ENCODE peak calls at places on chromosome 14, in eight cellular contexts. A is SK-N-SH, X is fibroblast of lung, H is K562, B is MM.1S, Q is PC-3, D is H9, K is neural progenitor cell. W is an unnamed sample.

GRCh38 chr14:59275668-59276067 is 87.2 kb downstream of the DAAM1 start:
- DNase-seq in A (no peak), X (peak), H (peak), B (no peak), Q (peak), D (no peak), K (no peak), W (peak)

GRCh38 chr14:78959674-78960264 is 789.6 kb downstream of the NRXN3 start:
- DNase-seq in A (peak), X (peak), H (peak), B (peak), Q (peak), D (peak), K (peak), W (peak)

GRCh38 chr14:74333909-74334308 is 14.4 kb upstream of the VRTN start:
- DNase-seq in A (no peak), X (peak), H (no peak), B (no peak), Q (no peak), D (no peak), K (no peak), W (peak)

GRCh38 chr14:61203059-61203753 is 77.9 kb downstream of the TMEM30B start:
- DNase-seq in A (no peak), X (no peak), H (no peak), B (no peak), Q (no peak), D (peak), K (no peak), W (no peak)

GRCh38 chr14:23005861-23006534 is 3.9 kb downstream of the C14orf93 start:
- DNase-seq in A (no peak), X (no peak), H (no peak), B (no peak), Q (peak), D (no peak), K (no peak), W (peak)

GRCh38 chr14:61388976-61389576 is 67.7 kb downstream of the PRKCH start:
- DNase-seq in A (no peak), X (no peak), H (no peak), B (no peak), Q (peak), D (no peak), K (no peak), W (peak)

GRCh38 chr14:77041837-77042557 is 13.5 kb upstream of the IRF2BPL start:
- DNase-seq in A (no peak), X (peak), H (no peak), B (no peak), Q (peak), D (no peak), K (no peak), W (peak)

GRCh38 chr14:92507174-92507768 is 6.3 kb upstream of the RIN3 start:
- DNase-seq in A (no peak), X (no peak), H (no peak), B (peak), Q (peak), D (no peak), K (no peak), W (no peak)

GRCh38 chr14:79629372-79629771 is 581.9 kb downstream of the DIO2 start:
- DNase-seq in A (no peak), X (no peak), H (no peak), B (no peak), Q (no peak), D (no peak), K (peak), W (no peak)

DNA sequence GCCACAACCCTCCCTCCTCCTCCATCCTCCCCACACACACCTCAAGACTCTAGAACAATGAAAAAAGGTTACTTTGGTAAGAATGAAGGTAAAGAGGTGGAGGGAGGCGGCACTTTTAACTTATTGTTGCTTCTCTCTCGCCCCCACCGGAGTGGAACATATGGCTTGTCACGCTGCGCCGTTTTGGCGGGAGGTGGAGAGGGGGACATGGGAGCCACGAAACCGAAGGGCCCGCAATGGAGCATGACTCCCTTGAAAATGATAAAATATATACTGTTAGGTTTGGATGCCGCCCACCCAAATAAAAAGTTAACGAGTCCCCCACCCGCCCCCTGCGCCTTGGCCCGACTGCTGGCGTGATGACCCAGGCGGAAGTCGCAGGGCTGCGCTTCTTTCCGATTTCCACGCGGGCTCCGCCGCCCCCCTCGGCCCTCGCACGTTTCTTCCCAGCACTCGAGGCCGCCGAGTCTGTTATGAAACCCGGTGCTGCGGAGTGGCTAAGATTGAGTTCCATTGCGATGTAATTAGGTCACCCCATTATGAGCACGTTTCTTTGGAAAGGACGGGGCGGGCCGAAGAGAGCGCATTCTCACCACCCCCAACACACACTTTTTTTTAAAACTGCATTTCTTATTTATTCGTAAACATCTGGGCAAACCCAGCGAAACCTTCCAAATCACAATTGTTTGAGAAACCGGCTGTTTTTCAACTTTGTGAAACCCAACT is 1.4 kb upstream of the ZFP36L1 start:
- DNase-seq in A (peak), X (peak), H (peak), B (peak), Q (peak), D (no peak), K (peak), W (peak)
- H2AFZ ChIP-seq in A (peak), X (no peak), H (peak), B (no peak), Q (peak), D (no peak), K (no peak), W (peak)

GRCh38 chr14:106211489-106211888 is 685.1 kb downstream of the TMEM121 start:
- DNase-seq in A (no peak), X (no peak), H (no peak), B (no peak), Q (no peak), D (no peak), K (no peak), W (no peak)

GRCh38 chr14:106209745-106210144 is 683.4 kb downstream of the TMEM121 start:
- DNase-seq in A (no peak), X (no peak), H (no peak), B (no peak), Q (no peak), D (no peak), K (no peak), W (no peak)

GRCh38 chr14:106208794-106209193 is 682.4 kb downstream of the TMEM121 start:
- DNase-seq in A (no peak), X (no peak), H (no peak), B (no peak), Q (no peak), D (no peak), K (no peak), W (no peak)

GRCh38 chr14:106207316-106207715 is 680.9 kb downstream of the TMEM121 start:
- DNase-seq in A (no peak), X (no peak), H (no peak), B (no peak), Q (no peak), D (no peak), K (no peak), W (no peak)

DNA sequence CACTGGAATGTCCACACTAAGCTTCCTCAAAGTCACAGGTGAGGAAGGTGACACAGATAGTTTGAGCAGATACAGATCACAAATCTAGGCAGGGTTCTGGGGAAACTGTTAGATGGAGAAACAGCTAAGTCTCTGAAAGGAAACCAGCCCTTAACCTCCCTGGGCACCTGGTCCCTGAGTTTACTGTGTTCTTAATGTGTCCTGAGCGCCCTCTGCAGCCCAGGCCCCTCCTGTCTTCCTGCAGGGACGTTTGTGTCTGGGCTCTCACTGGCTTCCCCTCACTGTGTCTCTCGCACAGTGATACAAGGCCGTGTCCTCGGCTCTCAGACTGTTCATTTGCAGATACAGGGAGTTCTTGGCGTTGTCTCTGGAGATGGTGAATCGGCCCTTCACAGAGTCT is 684.3 kb downstream of the TMEM121 start:
- DNase-seq in A (no peak), X (no peak), H (peak), B (no peak), Q (no peak), D (no peak), K (no peak), W (no peak)
- H3K9ac ChIP-seq in A (no peak), X (no peak), H (no peak), B (no peak), Q (no peak), D (no peak), K (no peak), W (no peak)

GRCh38 chr14:106530423-106531107 is 1004.2 kb downstream of the TMEM121 start:
- DNase-seq in A (no peak), X (no peak), H (peak), B (peak), Q (no peak), D (no peak), K (no peak), W (no peak)

GRCh38 chr14:106528717-106529116 is 1002.3 kb downstream of the TMEM121 start:
- DNase-seq in A (no peak), X (no peak), H (no peak), B (no peak), Q (no peak), D (no peak), K (no peak), W (no peak)

GRCh38 chr14:106530031-106530422 is 1003.6 kb downstream of the TMEM121 start:
- DNase-seq in A (no peak), X (no peak), H (no peak), B (no peak), Q (no peak), D (no peak), K (no peak), W (no peak)
- H3K4me2 ChIP-seq in A (no peak), X (no peak), H (no peak), B (peak), Q (no peak), D (no peak), K (no peak), W (no peak)

DNA sequence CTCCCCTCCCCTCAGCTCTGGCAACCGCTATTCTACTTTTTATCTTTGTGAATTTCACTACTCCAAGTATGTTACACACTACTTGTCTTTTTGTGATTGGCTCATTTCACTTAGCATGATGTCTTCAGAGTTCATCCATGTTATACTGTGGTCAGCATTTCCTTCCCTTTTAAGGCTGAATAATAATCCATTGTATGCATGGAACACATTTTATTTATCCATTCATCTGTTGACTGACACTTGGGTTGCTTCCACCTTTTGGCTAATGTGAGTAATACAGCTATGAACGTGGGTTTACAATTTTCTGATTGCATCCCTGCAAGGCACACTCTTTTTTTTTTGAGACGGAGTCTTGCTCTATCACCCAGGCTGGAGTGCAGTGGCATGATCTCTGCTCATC is 53.0 kb upstream of the FUT8 start:
- DNase-seq in A (no peak), X (peak), H (no peak), B (no peak), Q (peak), D (no peak), K (no peak), W (peak)
- H2AFZ ChIP-seq in A (no peak), X (no peak), H (no peak), B (no peak), Q (peak), D (no peak), K (no peak), W (no peak)

DNA sequence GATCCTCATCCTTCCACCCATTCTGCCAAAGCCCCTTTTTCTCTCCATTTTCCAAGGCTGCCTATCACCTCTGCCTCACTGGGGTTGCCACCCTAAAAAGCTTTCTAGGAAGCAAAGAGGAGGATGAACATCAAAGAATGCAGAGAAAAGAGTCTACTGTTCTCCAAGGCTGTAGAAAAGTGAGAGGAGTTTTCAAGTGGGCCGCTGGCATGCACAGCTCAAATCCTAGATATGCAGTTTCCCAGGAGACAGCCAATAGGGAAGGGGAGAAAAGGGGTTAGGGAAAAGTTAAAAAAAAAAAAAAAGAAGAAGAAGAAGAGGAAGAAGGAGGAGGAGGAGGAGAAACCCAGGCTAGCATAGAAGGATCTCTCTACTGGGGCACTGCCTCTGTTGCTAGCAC is 650 bp downstream of the BATF start:
- DNase-seq in A (no peak), X (no peak), H (no peak), B (no peak), Q (no peak), D (no peak), K (no peak), W (no peak)
- H3K9ac ChIP-seq in A (no peak), X (no peak), H (no peak), B (peak), Q (no peak), D (no peak), K (no peak), W (no peak)

DNA sequence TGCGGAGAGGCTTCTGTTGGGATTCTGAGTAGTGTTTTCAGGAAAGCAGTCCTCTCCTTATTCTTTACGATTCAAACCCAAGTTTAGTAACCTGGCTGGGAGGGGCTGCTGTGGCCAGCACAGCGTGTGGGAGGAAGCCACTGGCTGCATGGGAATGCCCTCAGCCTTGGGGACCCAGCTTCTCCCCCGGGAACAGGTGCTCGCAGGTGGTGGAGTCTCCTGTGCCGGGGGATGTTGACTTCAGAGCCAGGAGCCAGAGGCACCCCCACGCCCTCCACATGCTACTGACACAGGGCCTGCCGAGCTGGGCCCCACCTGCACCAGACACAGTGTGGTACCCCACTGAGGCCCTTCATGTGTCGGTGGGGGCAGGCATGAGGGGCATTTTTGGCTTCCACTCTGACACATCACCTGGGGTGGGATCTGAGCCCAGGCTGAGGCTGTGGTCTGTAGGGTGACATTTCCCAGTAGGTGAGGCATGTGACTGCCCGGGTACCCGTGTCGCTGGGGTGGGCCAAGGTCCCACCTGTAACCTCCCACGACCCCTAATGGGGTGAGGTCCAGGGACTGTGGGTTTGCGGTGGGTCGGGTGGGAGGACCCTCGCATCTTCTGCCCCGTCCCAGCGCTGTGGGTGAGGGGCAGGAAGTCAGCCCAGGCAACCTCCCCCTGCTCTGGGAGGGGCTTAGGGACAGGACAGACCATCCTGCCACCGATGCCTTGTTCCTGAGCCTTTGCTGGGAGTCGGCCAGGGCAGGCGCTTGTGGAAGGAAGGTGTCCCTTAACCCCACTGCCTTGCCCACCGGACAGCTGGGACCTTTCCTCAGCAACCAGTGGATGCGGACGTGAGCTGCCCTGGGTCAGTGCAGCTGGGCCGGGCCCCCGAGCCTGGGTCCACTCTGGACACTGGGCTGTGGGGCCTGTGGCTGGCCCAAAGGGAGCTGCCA is 26.5 kb downstream of the MTA1 start:
- DNase-seq in A (no peak), X (no peak), H (no peak), B (no peak), Q (no peak), D (no peak), K (no peak), W (no peak)
- H3K4me2 ChIP-seq in A (no peak), X (no peak), H (no peak), B (no peak), Q (no peak), D (no peak), K (no peak), W (no peak)

GRCh38 chr14:26621366-26621765 is 23.5 kb upstream of the NOVA1 start:
- DNase-seq in A (no peak), X (no peak), H (no peak), B (no peak), Q (no peak), D (no peak), K (no peak), W (peak)

GRCh38 chr14:26621807-26622560 is 24.2 kb upstream of the NOVA1 start:
- DNase-seq in A (no peak), X (peak), H (no peak), B (no peak), Q (no peak), D (no peak), K (peak), W (peak)

GRCh38 chr14:26622611-26623010 is 24.8 kb upstream of the NOVA1 start:
- DNase-seq in A (no peak), X (no peak), H (no peak), B (no peak), Q (no peak), D (no peak), K (no peak), W (no peak)
- H2AFZ ChIP-seq in A (no peak), X (no peak), H (no peak), B (no peak), Q (no peak), D (no peak), K (no peak), W (no peak)

W was measured in GM23248.